ENCODE peak calls at places on chromosomes 3 and 15, in four cellular contexts. Q is Peyer's patch, W is ovary, F is SK-N-SH. R is an unnamed sample.

GRCh38 chr15:93943607-93944006 is 287.8 kb upstream of the MCTP2 start:
- DNase-seq in F (peak; percentile 9), Q (no peak), W (no peak), R (no peak)

GRCh38 chr3:11390411-11391171 is 118.4 kb downstream of the ATG7 start:
- DNase-seq in Q (no peak), F (no peak), W (no peak), R (no peak)

GRCh38 chr3:115986555-115987207 is 363.4 kb downstream of the GAP43 start:
- DNase-seq in W (no peak), Q (no peak), F (peak; percentile 7), R (no peak)

GRCh38 chr3:192642651-192643050 is 84.7 kb downstream of the FGF12 start:
- DNase-seq in F (no peak), Q (no peak), W (no peak), R (no peak)

GRCh38 chr3:83649692-83650091 is 1309.1 kb upstream of the CADM2 start:
- DNase-seq in F (no peak), W (no peak), Q (no peak), R (no peak)

GRCh38 chr3:154251610-154252009 is 72.7 kb downstream of the DHX36 start:
- DNase-seq in F (no peak), W (no peak), Q (no peak), R (no peak)

GRCh38 chr15:82999905-83000671 is 11.4 kb downstream of the C15orf40 start:
- DNase-seq in Q (no peak), F (peak; percentile 68), W (no peak), R (peak; percentile 14)

GRCh38 chr3:158106773-158107461 is 697 bp upstream of the SHOX2 start:
- DNase-seq in F (peak; percentile 63), Q (no peak), W (peak; percentile 16), R (no peak)

GRCh38 chr3:129593595-129594339 is 12.7 kb downstream of the PLXND1 start:
- DNase-seq in W (no peak), Q (peak; percentile 75), F (no peak), R (no peak)

GRCh38 chr3:157502916-157503620 is at the start of gene VEPH1:
- DNase-seq in Q (no peak), F (peak; percentile 10), W (no peak), R (peak; percentile 16)

GRCh38 chr15:76327191-76328105 is 9.1 kb upstream of the ISL2 start:
- DNase-seq in Q (no peak), W (no peak), F (no peak), R (no peak)

GRCh38 chr15:101258238-101259144 is 6.6 kb upstream of the CHSY1 start:
- DNase-seq in Q (peak; percentile 84), W (peak; percentile 61), F (peak; percentile 66), R (no peak)

GRCh38 chr3:134364061-134364935 is 9.9 kb downstream of the AMOTL2 start:
- DNase-seq in W (peak; percentile 94), F (peak; percentile 92), Q (peak; percentile 91), R (peak; percentile 90)

GRCh38 chr3:58179235-58180098 is 31.3 kb downstream of the DNASE1L3 start:
- DNase-seq in Q (no peak), W (no peak), F (no peak), R (no peak)

GRCh38 chr15:90606641-90607040 is 76.9 kb downstream of the CRTC3 start:
- DNase-seq in W (no peak), Q (no peak), F (no peak), R (no peak)

GRCh38 chr15:66278061-66278460 is 15.3 kb upstream of the DIS3L start:
- DNase-seq in F (no peak), W (no peak), Q (no peak), R (no peak)

GRCh38 chr15:31215490-31216209 is 111.0 kb upstream of the KLF13 start:
- DNase-seq in W (peak; percentile 75), F (peak; percentile 94), Q (peak; percentile 93), R (peak; percentile 95)

GRCh38 chr15:29924750-29925149 is 102.5 kb upstream of the TJP1 start:
- DNase-seq in Q (peak; percentile 48), F (no peak), W (no peak), R (no peak)

DNA sequence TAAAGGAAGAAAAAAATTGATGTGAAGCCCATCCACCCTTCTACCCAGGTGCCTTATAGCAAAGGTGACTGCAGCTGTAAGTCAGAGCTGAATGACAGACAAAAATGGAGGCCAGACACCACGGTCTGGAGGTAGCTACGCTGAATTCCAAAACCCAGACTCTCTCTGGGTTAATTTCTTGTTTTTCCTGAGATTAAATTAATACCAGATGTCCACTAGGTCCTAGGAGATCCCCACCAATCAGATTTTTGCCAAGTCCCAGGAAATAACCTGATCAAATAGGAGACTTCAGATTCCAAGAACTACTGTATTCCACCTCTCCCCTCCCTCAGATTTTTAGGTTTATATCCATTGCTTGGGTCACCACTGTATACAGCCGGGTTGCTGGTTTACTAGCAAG is 33.3 kb downstream of the ABCC5 start:
- DNase-seq in Q (no peak), F (peak; percentile 70), W (no peak), R (no peak)
- H3K36me3 ChIP-seq in Q (no peaks in the 10 kb centered on the region), F (peaks cover 59% of the 10 kb centered on the region), W (no peaks in the 10 kb centered on the region), R (no peaks in the 10 kb centered on the region)

GRCh38 chr3:17369973-17370372 is 372.5 kb downstream of the TBC1D5 start:
- DNase-seq in F (no peak), Q (no peak), W (no peak), R (no peak)

GRCh38 chr3:17372362-17372761 is 370.1 kb downstream of the TBC1D5 start:
- DNase-seq in Q (no peak), F (no peak), W (no peak), R (no peak)

GRCh38 chr3:17372811-17373210 is 369.6 kb downstream of the TBC1D5 start:
- DNase-seq in F (no peak), W (no peak), Q (no peak), R (no peak)

GRCh38 chr3:17373304-17373703 is 369.1 kb downstream of the TBC1D5 start:
- DNase-seq in F (no peak), Q (no peak), W (no peak), R (no peak)
- TF ChIP-seq CTCF in F (no peak), Q (no peak), W (no peak), R (no peak)

GRCh38 chr3:76040946-76041345 is 255.6 kb upstream of the ZNF717 start:
- DNase-seq in W (no peak), F (no peak), Q (no peak), R (no peak)
- H3K4me1 ChIP-seq in W (no peaks in the 10 kb centered on the region), F (no peaks in the 10 kb centered on the region), Q (no peaks in the 10 kb centered on the region), R (no peaks in the 10 kb centered on the region)

GRCh38 chr3:9970020-9970652 is 16.5 kb downstream of the EMC3 start:
- DNase-seq in F (no peak), W (no peak), Q (no peak), R (no peak)

GRCh38 chr3:9966841-9967240 is 14.6 kb upstream of the PRRT3 start:
- DNase-seq in W (no peak), F (no peak), Q (no peak), R (no peak)

GRCh38 chr3:9965200-9965875 is 13.1 kb upstream of the PRRT3 start:
- DNase-seq in F (no peak), W (no peak), Q (no peak), R (no peak)

GRCh38 chr3:9969632-9970019 is 17.0 kb downstream of the EMC3 start:
- DNase-seq in F (no peak), Q (no peak), W (no peak), R (no peak)
- H3K36me3 ChIP-seq in F (peaks cover 48% of the 10 kb centered on the region), Q (no peaks in the 10 kb centered on the region), W (no peaks in the 10 kb centered on the region), R (peaks cover 17% of the 10 kb centered on the region)

DNA sequence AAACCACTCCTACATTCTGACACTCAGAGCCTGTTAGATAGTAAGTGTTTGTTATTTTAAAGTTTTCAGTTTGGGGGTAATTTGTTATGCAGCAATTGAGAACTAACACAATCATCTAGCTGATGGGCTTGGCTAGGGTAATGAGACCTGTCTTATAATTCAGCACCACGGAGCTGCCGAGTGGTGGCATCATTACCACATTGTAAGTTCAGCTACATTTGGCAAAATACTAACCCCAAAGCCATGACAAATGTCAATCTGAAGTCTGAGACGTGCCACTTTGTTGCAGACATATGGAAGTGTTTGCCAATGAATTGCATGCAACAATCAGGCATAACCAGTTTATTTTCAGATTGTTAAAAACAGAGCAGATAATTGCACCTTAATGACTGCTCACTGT is 52.7 kb downstream of the KLHL6 start:
- DNase-seq in W (no peak), F (peak; percentile 44), Q (peak; percentile 50), R (no peak)
- TF ChIP-seq CTCF in W (no peak), F (peak; percentile 44), Q (peak; percentile 8), R (no peak)

GRCh38 chr3:152259480-152259879 is 9.2 kb upstream of the MBNL1 start:
- DNase-seq in Q (no peak), W (no peak), F (no peak), R (no peak)
- H3K4me1 ChIP-seq in Q (peaks cover 30% of the 10 kb centered on the region), W (peaks cover 6% of the 10 kb centered on the region), F (no peaks in the 10 kb centered on the region), R (peaks cover 16% of the 10 kb centered on the region)

GRCh38 chr3:69174435-69174834 is 52.0 kb upstream of the LMOD3 start:
- DNase-seq in Q (no peak), W (no peak), F (no peak), R (no peak)
- H3K36me3 ChIP-seq in Q (no peaks in the 10 kb centered on the region), W (no peaks in the 10 kb centered on the region), F (no peaks in the 10 kb centered on the region), R (no peaks in the 10 kb centered on the region)

GRCh38 chr3:53884623-53885022 is 2.7 kb upstream of the ACTR8 start:
- DNase-seq in W (no peak), F (no peak), Q (no peak), R (no peak)

GRCh38 chr3:53883008-53883407 is 1.1 kb upstream of the ACTR8 start:
- DNase-seq in Q (no peak), F (no peak), W (no peak), R (no peak)

GRCh38 chr3:53880396-53881345 is 1.3 kb downstream of the ACTR8 start:
- DNase-seq in F (peak; percentile 29), Q (no peak), W (no peak), R (no peak)

GRCh38 chr3:53885239-53885638 is 3.3 kb upstream of the ACTR8 start:
- DNase-seq in Q (no peak), W (no peak), F (no peak), R (no peak)

GRCh38 chr3:53881691-53882593 is at the start of gene ACTR8:
- DNase-seq in W (peak; percentile 90), F (peak; percentile 97), Q (peak; percentile 93), R (peak; percentile 92)
- TF ChIP-seq CTCF in W (no peak), F (no peak), Q (no peak), R (no peak)

R was measured in mucosa of descending colon.